ENCODE peak calls at places on chromosomes 1 and 21, in six cellular contexts. B, O, N, E, C and F are unnamed samples.

GRCh38 chr21:45097827-45098387 is 23.5 kb downstream of the ADARB1 start:
- DNase-seq in B (no peak), O (no peak), N (no peak), E (no peak), C (no peak), F (no peak)

GRCh38 chr1:226574044-226574443 is 25.5 kb downstream of the STUM start:
- DNase-seq in B (no peak), O (no peak), N (no peak), E (no peak), C (no peak), F (no peak)

GRCh38 chr1:115293899-115294298 is 44.1 kb downstream of the NGF start:
- DNase-seq in B (no peak), O (no peak), N (no peak), E (no peak), C (no peak), F (no peak)

GRCh38 chr1:46721204-46721603 is 2.3 kb upstream of the EFCAB14 start:
- DNase-seq in B (no peak), O (no peak), N (no peak), E (no peak), C (no peak), F (no peak)

GRCh38 chr1:223824287-223824686 is 21.5 kb downstream of the TP53BP2 start:
- DNase-seq in B (no peak), O (no peak), N (no peak), E (no peak), C (no peak), F (no peak)

GRCh38 chr1:101040666-101041065 is 15.1 kb upstream of the DPH5 start:
- DNase-seq in B (no peak), O (no peak), N (no peak), E (no peak), C (no peak), F (no peak)

GRCh38 chr1:29497395-29498125 is 261.2 kb downstream of the PTPRU start:
- DNase-seq in B (no peak), O (no peak), N (no peak), E (no peak), C (no peak), F (no peak)

GRCh38 chr21:29403922-29404538 is 105.3 kb downstream of the BACH1 start:
- DNase-seq in B (no peak), O (no peak), N (no peak), E (no peak), C (no peak), F (no peak)

GRCh38 chr21:45072963-45073300 is 1.4 kb upstream of the ADARB1 start:
- DNase-seq in B (no peak), O (no peak), N (no peak), E (no peak), C (no peak), F (no peak)